ENCODE peak calls at places on chromosome 16, in six cellular contexts. F is esophagus squamous epithelium, M is heart left ventricle, R is suprapubic skin, S is A549, V is H54. L is an unnamed sample.

GRCh38 chr16:75566889-75567255 is 693 bp downstream of the GABARAPL2 start:
- DNase-seq in F (no peak), M (no peak), R (no peak), S (no peak), V (no peak), L (no peak)

GRCh38 chr16:1082952-1083675 is 10.6 kb downstream of the SSTR5 start:
- DNase-seq in F (no peak), M (no peak), R (no peak), S (no peak), V (no peak), L (no peak)

GRCh38 chr16:72124761-72125634 is 31.4 kb downstream of the DHX38 start:
- DNase-seq in F (no peak), M (peak; percentile 70), R (peak; percentile 78), S (peak; percentile 74), V (peak; percentile 63), L (peak; percentile 64)

GRCh38 chr16:13527332-13527731 is 392.6 kb upstream of the ERCC4 start:
- DNase-seq in F (no peak), M (no peak), R (no peak), S (no peak), V (no peak), L (no peak)

GRCh38 chr16:86375370-86375769 is 135.0 kb upstream of the FOXF1 start:
- DNase-seq in F (no peak), M (no peak), R (no peak), S (no peak), V (peak; percentile 47), L (no peak)

GRCh38 chr16:80804451-80805383 is at the start of gene CDYL2:
- DNase-seq in F (no peak), M (peak; percentile 44), R (no peak), S (no peak), V (peak; percentile 68), L (peak; percentile 77)

GRCh38 chr16:87828071-87828971 is 41.0 kb downstream of the SLC7A5 start:
- DNase-seq in F (no peak), M (no peak), R (no peak), S (peak; percentile 81), V (no peak), L (no peak)

GRCh38 chr16:55647798-55648197 is 8.0 kb upstream of the SLC6A2 start:
- DNase-seq in F (no peak), M (no peak), R (no peak), S (no peak), V (no peak), L (no peak)

GRCh38 chr16:13104772-13105171 is 203.4 kb downstream of the SHISA9 start:
- DNase-seq in F (no peak), M (no peak), R (no peak), S (no peak), V (no peak), L (no peak)

GRCh38 chr16:74901606-74902005 is 83.3 kb downstream of the WDR59 start:
- DNase-seq in F (no peak), M (no peak), R (no peak), S (no peak), V (no peak), L (no peak)

GRCh38 chr16:21645261-21645721 is 7.1 kb downstream of the IGSF6 start:
- DNase-seq in F (no peak), M (no peak), R (no peak), S (no peak), V (no peak), L (no peak)

GRCh38 chr16:53968454-53968853 is 264.5 kb downstream of the FTO start:
- DNase-seq in F (no peak), M (no peak), R (no peak), S (no peak), V (no peak), L (no peak)

GRCh38 chr16:12951392-12951791 is 50.0 kb downstream of the SHISA9 start:
- DNase-seq in F (no peak), M (no peak), R (no peak), S (no peak), V (no peak), L (no peak)

GRCh38 chr16:47888142-47888541 is 267.7 kb downstream of the ABCC12 start:
- DNase-seq in F (no peak), M (no peak), R (no peak), S (peak; percentile 74), V (peak; percentile 33), L (no peak)

GRCh38 chr16:22220076-22220453 is 14.0 kb downstream of the EEF2K start:
- DNase-seq in F (no peak), M (peak; percentile 52), R (no peak), S (no peak), V (no peak), L (no peak)

GRCh38 chr16:81623365-81624102 is 155.6 kb upstream of the PLCG2 start:
- DNase-seq in F (no peak), M (no peak), R (no peak), S (peak; percentile 65), V (no peak), L (no peak)

GRCh38 chr16:67936124-67936875 is at the start of gene PSMB10:
- DNase-seq in F (peak; percentile 35), M (peak; percentile 75), R (peak; percentile 83), S (no peak), V (peak; percentile 42), L (no peak)
- TF ChIP-seq POLR2A in F (peak; percentile 52), M (no peak), R (peak; percentile 1), S (no peak), V (no peak), L (peak; percentile 70)

DNA sequence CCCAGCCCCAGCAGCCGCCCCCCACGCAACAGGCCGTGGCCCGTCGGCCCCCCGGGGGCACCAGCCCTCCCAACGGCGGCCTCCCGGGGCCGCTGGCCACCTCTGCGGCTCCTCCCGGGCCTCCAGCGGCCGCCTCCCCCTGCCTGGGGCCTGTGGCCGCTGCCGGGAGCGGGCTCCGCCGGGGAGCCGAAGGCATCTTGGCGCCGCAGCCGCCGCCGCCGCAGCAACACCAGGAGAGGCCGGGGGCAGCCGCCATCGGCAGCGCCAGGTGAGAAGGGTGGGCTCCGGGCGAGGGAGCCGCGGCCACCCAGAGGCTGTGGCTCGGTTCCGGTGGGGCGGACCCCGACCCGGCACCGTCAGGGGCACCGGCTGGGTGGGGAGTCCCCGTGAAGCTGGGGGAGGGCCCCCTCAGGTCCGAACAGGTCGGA is 506 bp downstream of the ATXN2L start:
- DNase-seq in F (no peak), M (no peak), R (no peak), S (no peak), V (no peak), L (no peak)
- TF ChIP-seq POLR2A in F (no peak), M (no peak), R (no peak), S (no peak), V (peak; percentile 30), L (no peak)

GRCh38 chr16:84504420-84505248 is at the start of gene MEAK7:
- DNase-seq in F (peak; percentile 89), M (peak; percentile 99), R (peak; percentile 99), S (peak; percentile 98), V (peak; percentile 89), L (peak; percentile 96)
- TF ChIP-seq POLR2A in F (peak; percentile 68), M (peak; percentile 59), R (no peak), S (peak; percentile 81), V (peak; percentile 66), L (no peak)

DNA sequence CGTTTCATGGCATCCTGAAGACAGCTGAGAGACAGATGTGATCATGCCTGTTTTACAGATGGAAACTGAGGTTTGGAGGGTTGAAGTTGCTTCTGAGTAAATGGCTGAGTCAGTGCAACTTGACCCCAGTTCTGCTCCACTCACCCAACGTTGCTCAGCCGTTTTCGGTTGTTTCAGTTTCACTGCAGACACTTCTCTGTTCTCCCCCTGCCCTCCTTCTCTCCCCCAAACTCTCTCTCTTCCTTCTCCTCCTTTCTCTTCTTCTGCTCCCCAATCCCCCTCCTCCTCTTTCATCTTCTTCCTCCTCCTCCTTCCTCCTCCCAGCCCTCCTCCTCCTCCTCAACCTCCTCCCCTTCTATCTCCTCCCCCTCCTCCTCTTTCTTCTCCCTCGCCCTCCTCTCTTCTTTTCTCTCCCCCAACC is 9.4 kb upstream of the CEP20 start:
- DNase-seq in F (no peak), M (no peak), R (no peak), S (no peak), V (no peak), L (peak; percentile 43)
- TF ChIP-seq POLR2A in F (no peak), M (no peak), R (no peak), S (no peak), V (no peak), L (no peak)

DNA sequence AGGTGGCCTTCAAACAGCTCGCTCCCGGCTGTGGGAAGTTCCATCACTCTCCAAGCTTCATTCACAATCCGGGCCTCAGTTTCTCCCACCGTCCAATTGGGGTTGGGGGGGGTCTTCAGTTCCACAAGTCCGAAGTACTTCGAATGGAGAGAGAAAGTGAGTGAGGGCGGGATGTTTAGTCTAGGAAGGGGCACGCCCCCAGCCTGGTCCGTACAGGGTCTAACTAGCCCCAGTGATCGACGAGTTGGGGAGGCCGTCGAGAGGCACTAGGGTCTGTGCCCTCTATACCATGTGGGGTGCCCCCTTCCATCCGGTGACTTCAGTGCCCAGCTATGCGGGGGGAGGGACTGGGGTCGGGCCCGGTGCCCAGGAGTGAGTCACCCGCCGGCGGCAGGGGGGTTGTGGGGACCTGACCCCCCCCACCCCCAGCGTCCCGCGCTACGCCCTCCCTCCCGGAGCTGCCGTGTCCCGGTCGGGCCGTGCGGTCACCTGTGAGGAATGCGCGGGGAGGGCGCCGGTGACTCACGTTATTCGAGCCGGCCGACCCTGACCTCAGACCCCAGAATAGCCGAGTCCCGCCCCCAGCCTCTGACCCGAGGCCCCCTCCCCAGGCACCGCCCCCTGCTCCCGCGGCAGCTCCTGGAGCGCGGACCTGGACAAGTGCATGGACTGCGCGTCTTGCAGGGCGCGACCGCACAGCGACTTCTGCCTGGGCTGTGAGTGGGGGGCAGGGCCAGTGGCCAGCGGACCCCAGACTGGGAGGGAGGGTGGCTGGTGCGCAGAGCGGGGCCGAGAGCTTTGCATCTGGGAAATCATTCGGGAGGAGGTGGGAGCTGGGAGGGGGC is 658 bp downstream of the TNFRSF12A start:
- DNase-seq in F (no peak), M (peak; percentile 87), R (peak; percentile 91), S (peak; percentile 93), V (peak; percentile 86), L (no peak)
- TF ChIP-seq POLR2A in F (no peak), M (no peak), R (no peak), S (no peak), V (peak; percentile 78), L (no peak)

GRCh38 chr16:71540-72341 is 690 bp downstream of the RHBDF1 start:
- DNase-seq in F (no peak), M (peak; percentile 80), R (peak; percentile 89), S (peak; percentile 81), V (peak; percentile 93), L (no peak)
- TF ChIP-seq POLR2A in F (peak; percentile 34), M (no peak), R (no peak), S (no peak), V (peak; percentile 60), L (no peak)

DNA sequence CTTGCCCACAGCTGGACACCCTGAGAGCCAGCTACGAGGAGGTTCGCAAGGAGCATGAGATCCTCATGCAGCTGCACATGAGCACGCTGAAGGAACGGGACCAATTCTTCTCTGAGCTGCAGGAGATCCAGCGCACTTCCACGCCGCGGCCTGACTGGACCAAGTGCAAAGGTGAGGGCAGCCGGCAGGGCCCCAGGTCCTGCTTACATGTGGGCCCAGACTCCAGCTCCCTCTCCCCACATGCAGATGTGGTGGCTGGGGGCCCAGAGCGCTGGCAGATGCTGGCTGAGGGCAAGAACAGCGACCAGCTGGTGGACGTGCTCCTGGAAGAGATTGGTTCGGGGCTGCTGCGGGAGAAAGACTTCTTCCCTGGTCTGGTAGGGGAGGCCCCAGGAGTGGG is 16.2 kb upstream of the THAP11 start:
- DNase-seq in F (no peak), M (no peak), R (no peak), S (no peak), V (no peak), L (no peak)
- TF ChIP-seq POLR2A in F (no peak), M (no peak), R (no peak), S (no peak), V (no peak), L (no peak)